ENCODE peak calls at places on chromosomes 5 and 9, in eight cellular contexts. J is A549, Y is HCT116, C is GM12878, X is HepG2, I is H1, E is endothelial cell of umbilical vein, O is K562. B is an unnamed sample.

GRCh38 chr5:79837707-79838620 is 148.3 kb downstream of the CMYA5 start:
- DNase-seq in I (no peak), C (no peak), J (no peak), E (no peak), X (no peak), O (no peak), Y (no peak), B (no peak)

GRCh38 chr5:167582263-167582662 is 709.2 kb upstream of the WWC1 start:
- DNase-seq in X (no peak), C (no peak), O (no peak), Y (no peak), E (no peak), I (no peak), J (peak; percentile 24), B (no peak)

GRCh38 chr5:124126504-124127240 is 614.7 kb downstream of the CSNK1G3 start:
- DNase-seq in J (no peak), O (no peak), C (no peak), E (no peak), X (no peak), Y (no peak), I (no peak), B (no peak)

GRCh38 chr5:18881615-18882014 is 1106.4 kb downstream of the CDH18 start:
- DNase-seq in I (no peak), E (no peak), O (no peak), Y (no peak), C (no peak), X (no peak), J (no peak), B (no peak)

GRCh38 chr5:136128416-136128935 is 4.2 kb upstream of the SMAD5 start:
- DNase-seq in C (no peak), Y (no peak), O (no peak), J (no peak), X (no peak), E (no peak), I (no peak), B (no peak)

GRCh38 chr5:139711067-139711851 is 63.1 kb downstream of the CXXC5 start:
- DNase-seq in C (no peak), I (no peak), J (peak; percentile 46), X (no peak), O (peak; percentile 79), Y (no peak), E (no peak), B (peak; percentile 82)

GRCh38 chr5:2335727-2336515 is 415.6 kb downstream of the IRX2 start:
- DNase-seq in C (no peak), E (no peak), X (no peak), I (no peak), Y (no peak), O (no peak), J (no peak), B (no peak)

GRCh38 chr5:170497311-170498038 is 6.3 kb upstream of the KCNIP1 start:
- DNase-seq in O (no peak), J (no peak), X (no peak), Y (no peak), I (no peak), C (no peak), E (no peak), B (no peak)

GRCh38 chr5:93305984-93306383 is 275.0 kb downstream of the NR2F1-AS1 start:
- DNase-seq in E (no peak), O (no peak), J (no peak), X (no peak), Y (no peak), I (no peak), C (no peak), B (peak; percentile 8)

GRCh38 chr9:78781681-78782080 is 484.8 kb downstream of the PSAT1 start:
- DNase-seq in X (no peak), J (peak; percentile 5), Y (no peak), I (no peak), E (no peak), C (no peak), O (no peak), B (no peak)

GRCh38 chr5:116371935-116372334 is 202.7 kb downstream of the SEMA6A start:
- DNase-seq in E (no peak), X (peak; percentile 30), J (no peak), C (no peak), I (no peak), O (no peak), Y (no peak), B (peak; percentile 50)

GRCh38 chr5:165630211-165630866 is 2124.9 kb downstream of the MAT2B start:
- DNase-seq in I (peak; percentile 31), Y (no peak), X (peak; percentile 46), J (peak; percentile 56), O (peak; percentile 38), E (peak; percentile 29), C (peak; percentile 2), B (peak; percentile 72)

GRCh38 chr9:33442125-33442524 is 5.3 kb downstream of the AQP3 start:
- DNase-seq in O (no peak), Y (no peak), E (no peak), C (no peak), X (no peak), J (no peak), I (no peak), B (no peak)

GRCh38 chr5:175590471-175590881 is 67.4 kb upstream of the HRH2 start:
- DNase-seq in E (no peak), C (no peak), X (no peak), J (no peak), I (no peak), O (no peak), Y (no peak), B (peak; percentile 67)

GRCh38 chr9:69677931-69678330 is 5.8 kb upstream of the APBA1 start:
- DNase-seq in Y (no peak), I (no peak), E (no peak), X (no peak), O (no peak), J (no peak), C (no peak), B (no peak)

GRCh38 chr9:91162784-91163440 is 198.8 kb downstream of the AUH start:
- DNase-seq in Y (no peak), C (peak; percentile 21), E (no peak), O (peak; percentile 76), I (no peak), J (no peak), X (no peak), B (peak; percentile 94)

DNA sequence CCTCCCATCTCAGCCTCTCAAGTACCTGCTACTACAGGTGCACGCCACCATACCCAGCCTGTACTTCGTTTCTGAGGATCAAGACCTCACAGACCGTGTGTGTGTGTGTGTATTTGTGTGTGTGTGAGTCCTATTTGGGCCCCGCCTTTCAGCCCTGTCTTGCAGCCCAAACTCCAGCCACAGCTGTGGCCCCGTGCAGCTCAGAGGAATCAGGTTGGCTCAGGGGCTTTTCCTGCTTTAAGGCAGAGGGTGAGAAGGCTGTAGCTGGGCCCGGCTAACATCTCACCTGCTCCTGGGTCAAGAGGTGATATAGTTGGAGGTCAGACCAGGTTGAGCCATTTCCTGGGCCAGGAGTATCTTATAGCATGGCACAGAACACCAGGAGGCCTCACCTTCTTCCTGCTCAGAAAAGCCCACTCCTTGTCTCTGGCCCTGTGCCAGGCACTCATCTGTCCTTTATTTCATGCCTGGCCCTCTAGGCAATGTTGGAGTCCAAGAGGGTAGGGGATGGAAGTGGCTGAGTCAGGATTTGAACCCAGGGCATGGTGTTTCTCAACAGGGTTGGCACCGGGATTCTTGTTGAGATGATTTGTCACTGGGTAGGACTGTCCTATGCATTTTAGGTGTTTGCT is 1.6 kb upstream of the PHYKPL start:
- DNase-seq in Y (no peak), J (no peak), X (no peak), E (no peak), I (no peak), O (no peak), C (no peak), B (no peak)
- TF ChIP-seq POLR2A in Y (no peak), J (no peak), X (no peak), E (no peak), I (no peak), O (no peak), C (no peak), B (no peak)

DNA sequence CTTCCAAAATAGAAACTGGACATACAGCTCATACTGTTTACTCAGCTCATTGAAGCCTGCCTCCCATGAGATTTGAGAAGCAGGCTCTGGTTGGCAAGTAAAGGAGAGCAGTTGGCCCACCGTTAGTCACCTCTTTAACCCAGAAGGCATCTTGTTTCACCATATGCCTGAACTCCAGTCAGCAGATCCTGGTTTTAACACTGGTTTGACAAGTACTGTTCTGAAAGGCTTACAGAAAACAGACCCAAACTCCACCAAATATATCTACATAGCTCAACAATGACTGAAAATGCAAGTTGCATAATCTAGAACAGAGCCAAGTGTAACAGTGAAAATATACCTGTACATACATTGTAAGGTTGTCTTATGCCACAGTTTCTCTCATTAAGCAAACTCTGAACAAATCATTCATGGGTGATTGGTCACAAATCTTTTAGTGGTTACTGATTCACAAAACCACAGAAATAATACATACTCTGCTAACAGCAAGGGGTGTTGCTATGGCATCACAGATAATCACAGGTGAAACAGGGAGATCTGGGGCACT is 198.8 kb downstream of the BNC2 start:
- DNase-seq in C (peak; percentile 19), X (no peak), E (no peak), I (no peak), O (no peak), J (no peak), Y (no peak), B (peak; percentile 14)
- TF ChIP-seq MAX in C (no peak), X (no peak), E (no peak), I (no peak), O (no peak), J (no peak), Y (no peak), B (no peak)

DNA sequence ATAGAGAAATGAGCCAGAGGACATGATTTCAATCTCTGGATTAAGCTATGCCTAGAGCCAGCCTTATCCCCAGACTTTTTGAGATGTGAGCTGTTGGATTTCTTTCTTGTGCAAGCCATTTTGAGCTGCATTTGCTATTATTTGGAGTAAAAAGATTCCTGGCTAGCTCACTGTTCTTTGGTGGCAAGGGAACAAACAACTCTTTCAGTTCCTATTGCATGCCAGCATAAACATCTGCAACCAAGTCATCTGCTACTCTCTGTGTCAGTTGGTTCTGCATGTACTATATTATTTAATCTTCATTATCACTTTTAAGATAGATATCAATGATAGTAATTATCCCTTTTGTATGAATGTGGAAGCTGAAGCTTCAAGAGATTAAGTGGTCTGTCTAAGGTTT is 70.1 kb upstream of the MAN2A1 start:
- DNase-seq in C (no peak), J (no peak), Y (no peak), I (no peak), O (no peak), X (no peak), E (no peak), B (no peak)
- TF ChIP-seq CTCF in C (no peak), J (no peak), Y (no peak), I (no peak), O (no peak), X (no peak), E (no peak), B (no peak)

GRCh38 chr5:141510850-141511718 is 22.2 kb downstream of the PCDHGC5 start:
- DNase-seq in E (no peak), C (peak; percentile 80), O (no peak), X (no peak), Y (no peak), I (no peak), J (no peak), B (peak; percentile 24)

GRCh38 chr5:141510160-141510559 is 21.3 kb downstream of the PCDHGC5 start:
- DNase-seq in X (no peak), C (no peak), E (no peak), Y (no peak), J (no peak), I (no peak), O (no peak), B (peak; percentile 12)

GRCh38 chr5:141507387-141508091 is 18.7 kb downstream of the PCDHGC5 start:
- DNase-seq in X (no peak), C (no peak), E (no peak), I (no peak), Y (no peak), J (no peak), O (no peak), B (peak; percentile 86)

GRCh38 chr5:141508440-141508807 is 19.5 kb downstream of the PCDHGC5 start:
- DNase-seq in E (no peak), Y (no peak), I (no peak), C (no peak), X (no peak), O (peak; percentile 17), J (no peak), B (peak; percentile 57)

GRCh38 chr5:141508808-141509611 is 20.1 kb downstream of the PCDHGC5 start:
- DNase-seq in J (no peak), I (no peak), C (no peak), Y (no peak), O (no peak), E (peak; percentile 73), X (peak; percentile 5), B (peak; percentile 89)
- TF ChIP-seq POLR2A in J (no peak), I (no peak), C (no peak), Y (no peak), O (no peak), E (no peak), X (no peak), B (no peak)

B was measured in NB4.